ENCODE peak calls at places on chromosomes 3 and 15, in four cellular contexts. One of them, this sample, is unnamed.

GRCh38 chr3:25297667-25298585 is 130.1 kb upstream of the RARB start:
- DNase-seq in astrocyte of the spinal cord: peak; percentile 73
- DNase-seq in mesendoderm: no peak
- DNase-seq in tibial artery: no peak
- DNase-seq in this sample: no peak

GRCh38 chr3:149489060-149489690 is 14.7 kb downstream of the TM4SF4 start:
- DNase-seq in astrocyte of the spinal cord: no peak
- DNase-seq in mesendoderm: peak; percentile 60
- DNase-seq in tibial artery: no peak
- DNase-seq in this sample: no peak

GRCh38 chr15:55290361-55291057 is 896 bp upstream of the RAB27A start:
- DNase-seq in astrocyte of the spinal cord: peak; percentile 84
- DNase-seq in mesendoderm: peak; percentile 92
- DNase-seq in tibial artery: peak; percentile 91
- DNase-seq in this sample: peak; percentile 88

GRCh38 chr15:85652457-85652856 is 142.3 kb downstream of the KLHL25 start:
- DNase-seq in astrocyte of the spinal cord: no peak
- DNase-seq in mesendoderm: no peak
- DNase-seq in tibial artery: no peak
- DNase-seq in this sample: no peak

GRCh38 chr3:9690451-9691450 is 12.9 kb upstream of the CPNE9 start:
- DNase-seq in astrocyte of the spinal cord: peak; percentile 8
- DNase-seq in mesendoderm: no peak
- DNase-seq in tibial artery: no peak
- DNase-seq in this sample: no peak

GRCh38 chr3:16377196-16377595 is 112.2 kb downstream of the OXNAD1 start:
- DNase-seq in astrocyte of the spinal cord: no peak
- DNase-seq in mesendoderm: no peak
- DNase-seq in tibial artery: no peak
- DNase-seq in this sample: no peak

GRCh38 chr3:100709840-100710235 is 544 bp downstream of the TFG start:
- DNase-seq in astrocyte of the spinal cord: no peak
- DNase-seq in mesendoderm: peak; percentile 81
- DNase-seq in tibial artery: peak; percentile 70
- DNase-seq in this sample: peak; percentile 80

GRCh38 chr3:173785004-173785403 is 387.5 kb downstream of the NLGN1 start:
- DNase-seq in astrocyte of the spinal cord: no peak
- DNase-seq in mesendoderm: peak; percentile 53
- DNase-seq in tibial artery: no peak
- DNase-seq in this sample: no peak

GRCh38 chr15:75143738-75144334 is 57.8 kb upstream of the C15orf39 start:
- DNase-seq in astrocyte of the spinal cord: no peak
- DNase-seq in mesendoderm: peak; percentile 39
- DNase-seq in tibial artery: no peak
- DNase-seq in this sample: no peak

GRCh38 chr15:58748040-58748786 is 1.3 kb downstream of the ADAM10 start:
- DNase-seq in astrocyte of the spinal cord: peak; percentile 19
- DNase-seq in mesendoderm: no peak
- DNase-seq in tibial artery: no peak
- DNase-seq in this sample: no peak

GRCh38 chr15:31303434-31304073 is 23.1 kb upstream of the KLF13 start:
- DNase-seq in astrocyte of the spinal cord: no peak
- DNase-seq in mesendoderm: peak; percentile 59
- DNase-seq in tibial artery: peak; percentile 70
- DNase-seq in this sample: no peak

GRCh38 chr3:196518999-196519737 is 4.0 kb upstream of the SMCO1 start:
- DNase-seq in astrocyte of the spinal cord: peak; percentile 59
- DNase-seq in mesendoderm: peak; percentile 85
- DNase-seq in tibial artery: peak; percentile 68
- DNase-seq in this sample: no peak

GRCh38 chr15:81281176-81281735 is 42.7 kb downstream of the STARD5 start:
- DNase-seq in astrocyte of the spinal cord: no peak
- DNase-seq in mesendoderm: no peak
- DNase-seq in tibial artery: peak; percentile 32
- DNase-seq in this sample: no peak

GRCh38 chr15:35618260-35619188 is 72.6 kb upstream of the DPH6 start:
- DNase-seq in astrocyte of the spinal cord: no peak
- DNase-seq in mesendoderm: no peak
- DNase-seq in tibial artery: no peak
- DNase-seq in this sample: no peak

GRCh38 chr15:49045691-49046112 is 544 bp downstream of the SECISBP2L start:
- DNase-seq in astrocyte of the spinal cord: peak; percentile 51
- DNase-seq in mesendoderm: peak; percentile 89
- DNase-seq in tibial artery: no peak
- DNase-seq in this sample: no peak

GRCh38 chr15:91302588-91303439 is 202.8 kb downstream of the SV2B start:
- DNase-seq in astrocyte of the spinal cord: peak; percentile 66
- DNase-seq in mesendoderm: peak; percentile 81
- DNase-seq in tibial artery: no peak
- DNase-seq in this sample: no peak

GRCh38 chr3:38834110-38834509 is 18.1 kb upstream of the SCN10A start:
- DNase-seq in astrocyte of the spinal cord: peak; percentile 92
- DNase-seq in mesendoderm: peak; percentile 81
- DNase-seq in tibial artery: peak; percentile 75
- DNase-seq in this sample: peak; percentile 36

GRCh38 chr15:49707598-49707997 is 86.8 kb downstream of the DTWD1 start:
- DNase-seq in astrocyte of the spinal cord: no peak
- DNase-seq in mesendoderm: no peak
- DNase-seq in tibial artery: no peak
- DNase-seq in this sample: no peak

GRCh38 chr3:33447958-33448357 is 7.8 kb upstream of the UBP1 start:
- DNase-seq in astrocyte of the spinal cord: no peak
- DNase-seq in mesendoderm: no peak
- DNase-seq in tibial artery: no peak
- DNase-seq in this sample: no peak
- H3K4me3 ChIP-seq in astrocyte of the spinal cord: no peak overlapping the region
- H3K4me3 ChIP-seq in mesendoderm: no peak overlapping the region
- H3K4me3 ChIP-seq in tibial artery: no peak overlapping the region
- H3K4me3 ChIP-seq in this sample: no peak overlapping the region

GRCh38 chr15:78506971-78507830 is at the start of gene HYKK:
- DNase-seq in astrocyte of the spinal cord: peak; percentile 98
- DNase-seq in mesendoderm: peak; percentile 99
- DNase-seq in tibial artery: peak; percentile 97
- DNase-seq in this sample: peak; percentile 91
- H3K4me3 ChIP-seq in astrocyte of the spinal cord: peak within 1 kb of the TSS; percentile 88
- H3K4me3 ChIP-seq in mesendoderm: peak within 1 kb of the TSS; percentile 47
- H3K4me3 ChIP-seq in tibial artery: peak within 1 kb of the TSS; percentile 65
- H3K4me3 ChIP-seq in this sample: peak within 1 kb of the TSS; percentile 79

GRCh38 chr3:86794336-86795065 is 196.4 kb downstream of the VGLL3 start:
- DNase-seq in astrocyte of the spinal cord: peak; percentile 62
- DNase-seq in mesendoderm: peak; percentile 24
- DNase-seq in tibial artery: no peak
- DNase-seq in this sample: no peak
- H3K4me3 ChIP-seq in astrocyte of the spinal cord: no peak overlapping the region
- H3K4me3 ChIP-seq in mesendoderm: no peak overlapping the region
- H3K4me3 ChIP-seq in tibial artery: peak overlapping the region; percentile 34
- H3K4me3 ChIP-seq in this sample: no peak overlapping the region

DNA sequence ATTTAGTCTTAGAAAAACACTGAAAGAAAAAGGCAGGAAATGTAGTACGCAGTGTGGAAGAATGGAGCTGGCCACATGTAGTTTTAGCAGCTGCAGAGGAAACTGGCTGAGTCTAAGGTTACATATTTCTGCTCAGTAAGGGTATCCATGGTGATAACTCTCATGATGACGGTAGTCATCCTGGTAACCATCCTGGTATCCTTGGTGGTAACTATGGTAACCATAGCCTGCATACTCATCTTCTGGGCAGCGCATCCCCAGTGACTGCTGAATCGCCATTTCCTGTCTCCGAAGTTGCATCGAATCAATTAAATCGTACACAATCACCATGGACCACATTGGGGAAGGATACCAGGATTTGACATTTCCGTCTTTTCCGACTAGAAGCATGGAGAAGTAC is 35.7 kb downstream of the CCDC80 start:
- DNase-seq in astrocyte of the spinal cord: peak; percentile 99
- DNase-seq in mesendoderm: peak; percentile 59
- DNase-seq in tibial artery: no peak
- DNase-seq in this sample: no peak
- H3K4me3 ChIP-seq in astrocyte of the spinal cord: no peak overlapping the region
- H3K4me3 ChIP-seq in mesendoderm: no peak overlapping the region
- H3K4me3 ChIP-seq in tibial artery: no peak overlapping the region
- H3K4me3 ChIP-seq in this sample: no peak overlapping the region

GRCh38 chr3:194483850-194484249 is 3.0 kb downstream of the ATP13A3 start:
- DNase-seq in astrocyte of the spinal cord: no peak
- DNase-seq in mesendoderm: no peak
- DNase-seq in tibial artery: no peak
- DNase-seq in this sample: no peak
- H3K4me3 ChIP-seq in astrocyte of the spinal cord: no peak overlapping the region
- H3K4me3 ChIP-seq in mesendoderm: no peak overlapping the region
- H3K4me3 ChIP-seq in tibial artery: no peak overlapping the region
- H3K4me3 ChIP-seq in this sample: no peak overlapping the region

GRCh38 chr3:13281657-13282527 is 138.2 kb downstream of the NUP210 start:
- DNase-seq in astrocyte of the spinal cord: no peak
- DNase-seq in mesendoderm: peak; percentile 48
- DNase-seq in tibial artery: peak; percentile 64
- DNase-seq in this sample: peak; percentile 45
- H3K4me3 ChIP-seq in astrocyte of the spinal cord: no peak overlapping the region
- H3K4me3 ChIP-seq in mesendoderm: peak overlapping the region; percentile 34
- H3K4me3 ChIP-seq in tibial artery: peak overlapping the region; percentile 53
- H3K4me3 ChIP-seq in this sample: peak overlapping the region; percentile 36

GRCh38 chr15:77853910-77854309 is 221.2 kb upstream of the LINGO1 start:
- DNase-seq in astrocyte of the spinal cord: no peak
- DNase-seq in mesendoderm: no peak
- DNase-seq in tibial artery: peak; percentile 5
- DNase-seq in this sample: peak; percentile 10
- H3K4me3 ChIP-seq in astrocyte of the spinal cord: no peak overlapping the region
- H3K4me3 ChIP-seq in mesendoderm: no peak overlapping the region
- H3K4me3 ChIP-seq in tibial artery: no peak overlapping the region
- H3K4me3 ChIP-seq in this sample: no peak overlapping the region

GRCh38 chr3:107416886-107417285 is 39.6 kb downstream of the CCDC54 start:
- DNase-seq in astrocyte of the spinal cord: no peak
- DNase-seq in mesendoderm: no peak
- DNase-seq in tibial artery: no peak
- DNase-seq in this sample: no peak

GRCh38 chr3:107425033-107425432 is 47.8 kb downstream of the CCDC54 start:
- DNase-seq in astrocyte of the spinal cord: no peak
- DNase-seq in mesendoderm: no peak
- DNase-seq in tibial artery: no peak
- DNase-seq in this sample: no peak

GRCh38 chr3:107426223-107426622 is 49.0 kb downstream of the CCDC54 start:
- DNase-seq in astrocyte of the spinal cord: no peak
- DNase-seq in mesendoderm: no peak
- DNase-seq in tibial artery: no peak
- DNase-seq in this sample: no peak

GRCh38 chr3:107421881-107422280 is 44.6 kb downstream of the CCDC54 start:
- DNase-seq in astrocyte of the spinal cord: no peak
- DNase-seq in mesendoderm: no peak
- DNase-seq in tibial artery: no peak
- DNase-seq in this sample: no peak

DNA sequence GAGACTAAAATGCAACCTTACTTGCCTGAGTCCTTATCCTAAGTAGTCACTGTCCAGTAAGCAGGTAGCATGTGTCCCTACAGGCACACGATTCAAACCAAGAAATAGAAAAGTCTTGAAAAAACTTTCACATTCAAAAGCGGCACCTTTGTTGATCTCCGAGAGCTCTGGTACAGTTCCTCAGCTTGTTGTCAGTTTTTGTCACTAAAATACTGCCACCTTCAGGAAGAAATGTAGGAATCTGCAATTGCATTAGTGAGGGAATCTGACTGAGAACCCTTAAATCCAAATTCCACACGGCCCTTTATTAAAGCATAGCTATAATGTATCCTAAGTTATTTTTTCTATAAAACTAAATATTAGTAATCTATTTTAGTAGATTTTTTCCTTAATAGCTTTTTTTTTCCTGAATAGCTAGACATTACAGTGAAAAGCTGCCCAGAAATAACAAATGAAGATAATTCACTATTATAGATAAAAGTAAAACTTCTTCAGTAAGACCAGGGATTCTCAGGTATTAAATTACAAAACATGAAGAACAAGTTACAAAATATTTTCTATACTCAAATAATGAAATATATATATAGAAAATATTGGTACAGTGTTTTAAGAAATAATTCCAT is 44.0 kb downstream of the CCDC54 start:
- DNase-seq in astrocyte of the spinal cord: peak; percentile 77
- DNase-seq in mesendoderm: peak; percentile 81
- DNase-seq in tibial artery: no peak
- DNase-seq in this sample: no peak
- H3K4me3 ChIP-seq in astrocyte of the spinal cord: peak overlapping the region; percentile 30
- H3K4me3 ChIP-seq in mesendoderm: no peak overlapping the region
- H3K4me3 ChIP-seq in tibial artery: peak overlapping the region; percentile 39
- H3K4me3 ChIP-seq in this sample: no peak overlapping the region